ENCODE peak calls at places on chromosome 19, in nine cellular contexts. I is stimulated activated CD4-positive, alpha-beta T cell treated with anti-CD3 and anti-CD28 coated beads, Interleukin-15, amount 100 ng/mL, for 24 hours; Q is head of caudate nucleus; C is CD8-positive, alpha-beta T cell; Y is pons; K is CD8-positive, alpha-beta memory T cell; T is mesothelial cell of epicardium; G is thyroid gland; S is suprapubic skin. U is an unnamed sample.

GRCh38 chr19:40366697-40367561 is 18.4 kb downstream of the PLD3 start:
- DNase-seq in I (no peak), Q (peak), C (no peak), Y (no peak), K (no peak), T (no peak), G (no peak), S (no peak), U (no peak)

GRCh38 chr19:31335716-31336115 is 13.5 kb downstream of the TSHZ3 start:
- DNase-seq in I (no peak), Q (no peak), C (no peak), Y (no peak), K (no peak), T (no peak), G (no peak), S (no peak), U (no peak)

GRCh38 chr19:54317108-54317964 is 4.4 kb upstream of the LILRA5 start:
- DNase-seq in I (no peak), Q (no peak), C (no peak), Y (no peak), K (no peak), T (no peak), G (no peak), S (peak), U (peak)

GRCh38 chr19:873084-874019 is 13.9 kb downstream of the CFD start:
- DNase-seq in I (peak), Q (no peak), C (peak), Y (no peak), K (peak), T (no peak), G (peak), S (no peak), U (peak)

GRCh38 chr19:741506-742131 is 9.3 kb upstream of the MISP start:
- DNase-seq in I (peak), Q (no peak), C (no peak), Y (no peak), K (no peak), T (no peak), G (no peak), S (no peak), U (no peak)

GRCh38 chr19:43532571-43532961 is 422 bp upstream of the ZNF575 start:
- DNase-seq in I (no peak), Q (no peak), C (no peak), Y (no peak), K (no peak), T (no peak), G (no peak), S (no peak), U (no peak)

GRCh38 chr19:31402931-31403330 is 53.7 kb upstream of the TSHZ3 start:
- DNase-seq in I (no peak), Q (no peak), C (no peak), Y (no peak), K (no peak), T (no peak), G (no peak), S (no peak), U (no peak)

GRCh38 chr19:47779524-47780214 is 1.2 kb downstream of the SELENOW start:
- DNase-seq in I (no peak), Q (peak), C (no peak), Y (no peak), K (no peak), T (no peak), G (peak), S (no peak), U (no peak)

GRCh38 chr19:829129-829758 is 1.6 kb downstream of the AZU1 start:
- DNase-seq in I (no peak), Q (no peak), C (no peak), Y (no peak), K (no peak), T (no peak), G (no peak), S (no peak), U (no peak)

GRCh38 chr19:8240274-8241229 is 31.4 kb downstream of the CERS4 start:
- DNase-seq in I (peak), Q (peak), C (peak), Y (peak), K (peak), T (no peak), G (peak), S (peak), U (peak)

GRCh38 chr19:47093841-47094240 is 19.7 kb downstream of the ZC3H4 start:
- DNase-seq in I (peak), Q (no peak), C (no peak), Y (no peak), K (no peak), T (no peak), G (peak), S (no peak), U (no peak)

GRCh38 chr19:41862445-41862986 is 2.5 kb downstream of the RPS19 start:
- DNase-seq in I (no peak), Q (no peak), C (no peak), Y (no peak), K (no peak), T (no peak), G (no peak), S (no peak), U (no peak)

U was measured in T-cell.